ENCODE peak calls at places on chromosomes 6 and 20, in four cellular contexts. One of them, this sample, is unnamed.

GRCh38 chr6:19669206-19669605 is 168.0 kb upstream of the ID4 start:
- DNase-seq in GM04504: no peak
- DNase-seq in AML-193: no peak
- DNase-seq in GM12865: no peak
- DNase-seq in this sample: peak

GRCh38 chr6:116159782-116160524 is 34.0 kb upstream of the COL10A1 start:
- DNase-seq in GM04504: peak
- DNase-seq in GM12865: no peak
- DNase-seq in AML-193: no peak
- DNase-seq in this sample: peak

GRCh38 chr6:34154668-34155447 is 9.0 kb upstream of the GRM4 start:
- DNase-seq in GM04504: peak
- DNase-seq in AML-193: peak
- DNase-seq in GM12865: peak
- DNase-seq in this sample: peak

GRCh38 chr6:108948252-108948651 is 100.0 kb downstream of the ARMC2 start:
- DNase-seq in GM12865: no peak
- DNase-seq in AML-193: no peak
- DNase-seq in GM04504: no peak
- DNase-seq in this sample: no peak

GRCh38 chr20:35395728-35396127 is 16.0 kb downstream of the UQCC1 start:
- DNase-seq in GM12865: no peak
- DNase-seq in GM04504: peak
- DNase-seq in AML-193: no peak
- DNase-seq in this sample: peak

GRCh38 chr6:41200296-41200900 is 551 bp downstream of the TREML2 start:
- DNase-seq in GM04504: no peak
- DNase-seq in AML-193: peak
- DNase-seq in GM12865: peak
- DNase-seq in this sample: no peak

GRCh38 chr20:12927489-12927888 is 81.3 kb upstream of the SPTLC3 start:
- DNase-seq in GM04504: peak
- DNase-seq in AML-193: no peak
- DNase-seq in GM12865: no peak
- DNase-seq in this sample: no peak

GRCh38 chr6:151430886-151431285 is 21.0 kb downstream of the RMND1 start:
- DNase-seq in AML-193: no peak
- DNase-seq in GM12865: no peak
- DNase-seq in GM04504: no peak
- DNase-seq in this sample: no peak

GRCh38 chr6:1461207-1461606 is 71.8 kb downstream of the FOXF2 start:
- DNase-seq in AML-193: no peak
- DNase-seq in GM04504: no peak
- DNase-seq in GM12865: peak
- DNase-seq in this sample: peak

GRCh38 chr20:9440891-9441290 is 73.5 kb upstream of the LAMP5 start:
- DNase-seq in GM04504: no peak
- DNase-seq in GM12865: no peak
- DNase-seq in AML-193: no peak
- DNase-seq in this sample: peak

GRCh38 chr6:165636415-165637048 is 26.5 kb downstream of the PDE10A start:
- DNase-seq in GM04504: no peak
- DNase-seq in AML-193: no peak
- DNase-seq in GM12865: no peak
- DNase-seq in this sample: no peak

GRCh38 chr6:26264547-26264946 is 100.5 kb upstream of the BTN3A2 start:
- DNase-seq in GM04504: no peak
- DNase-seq in GM12865: no peak
- DNase-seq in AML-193: no peak
- DNase-seq in this sample: no peak

GRCh38 chr20:41149679-41150131 is 12.4 kb downstream of the PLCG1 start:
- DNase-seq in GM12865: no peak
- DNase-seq in GM04504: peak
- DNase-seq in AML-193: no peak
- DNase-seq in this sample: peak

This sample was measured in fibroblast of lung.